ENCODE peak calls at places on chromosome 9, in four cellular contexts. M is aorta, U is GM23338, L is PC-9. G is an unnamed sample. For H3K4me1, the result is how much of the 10 kb centered on the place peaks cover.

GRCh38 chr9:104780796-104781395 is 17.0 kb downstream of the NIPSNAP3B start:
- DNase-seq in M (no peak), U (peak), L (no peak), G (no peak)

GRCh38 chr9:131679261-131680020 is 60.4 kb downstream of the RAPGEF1 start:
- DNase-seq in M (no peak), U (no peak), L (no peak), G (no peak)

GRCh38 chr9:24590432-24590831 is 44.7 kb upstream of the IZUMO3 start:
- DNase-seq in M (no peak), U (no peak), L (no peak), G (no peak)

GRCh38 chr9:78130004-78130403 is 98.4 kb upstream of the GNAQ start:
- DNase-seq in M (no peak), U (peak), L (no peak), G (no peak)

GRCh38 chr9:5630038-5630507 is 1.2 kb downstream of the RIC1 start:
- DNase-seq in M (no peak), U (peak), L (no peak), G (no peak)

GRCh38 chr9:123216387-123216786 is 52.0 kb downstream of the STRBP start:
- DNase-seq in M (no peak), U (no peak), L (no peak), G (no peak)

GRCh38 chr9:2018764-2019548 is 3.8 kb downstream of the SMARCA2 start:
- DNase-seq in M (no peak), U (peak), L (no peak), G (no peak)

GRCh38 chr9:86892576-86892975 is 54.7 kb downstream of the GAS1 start:
- DNase-seq in M (no peak), U (no peak), L (no peak), G (no peak)

GRCh38 chr9:99299214-99300102 is 77.4 kb downstream of the SEC61B start:
- DNase-seq in M (no peak), U (no peak), L (no peak), G (no peak)

GRCh38 chr9:109843651-109844050 is 63.7 kb downstream of the PALM2AKAP2 start:
- DNase-seq in M (peak), U (no peak), L (no peak), G (peak)

GRCh38 chr9:87607859-87608258 is 110.2 kb downstream of the DAPK1 start:
- DNase-seq in M (no peak), U (no peak), L (no peak), G (no peak)

GRCh38 chr9:23851024-23851629 is 25.1 kb upstream of the ELAVL2 start:
- DNase-seq in M (no peak), U (peak), L (no peak), G (no peak)

GRCh38 chr9:35518212-35518917 is 28.5 kb downstream of the RUSC2 start:
- DNase-seq in M (no peak), U (peak), L (peak), G (no peak)

GRCh38 chr9:35517552-35518211 is 27.8 kb downstream of the RUSC2 start:
- DNase-seq in M (no peak), U (no peak), L (no peak), G (no peak)

GRCh38 chr9:35517136-35517535 is 27.2 kb downstream of the RUSC2 start:
- DNase-seq in M (no peak), U (no peak), L (no peak), G (no peak)

GRCh38 chr9:35515766-35516165 is 25.9 kb downstream of the RUSC2 start:
- DNase-seq in M (no peak), U (no peak), L (peak), G (no peak)

DNA sequence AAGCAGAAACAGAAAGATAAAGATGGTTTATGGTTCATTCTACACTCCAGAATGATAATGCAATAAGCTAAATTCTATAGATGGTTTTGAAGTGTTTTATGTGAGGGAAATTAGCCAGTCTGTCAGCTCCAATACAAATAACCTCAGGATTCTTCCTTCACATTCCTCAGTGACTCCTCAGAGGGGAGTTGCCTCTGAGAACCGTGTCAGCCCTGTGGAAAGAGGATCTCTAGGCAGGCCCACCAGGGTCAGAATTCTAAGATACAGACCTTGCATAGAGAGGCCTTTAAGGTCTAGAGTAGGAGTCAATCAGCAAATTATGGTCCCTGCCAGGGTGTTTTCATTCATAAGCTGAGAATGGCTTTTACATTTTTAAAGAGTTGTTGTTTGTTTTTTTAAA is 26.6 kb downstream of the RUSC2 start:
- DNase-seq in M (no peak), U (peak), L (peak), G (no peak)
- H3K4me1 ChIP-seq in M (under half), U (under half), L (half or more), G (half or more)

GRCh38 chr9:94915476-94916450 is 189.3 kb downstream of the AOPEP start:
- DNase-seq in M (no peak), U (no peak), L (no peak), G (no peak)
- H3K4me1 ChIP-seq in M (under half), U (under half), L (half or more), G (half or more)

GRCh38 chr9:114803459-114803858 is 2.4 kb downstream of the TNFSF15 start:
- DNase-seq in M (no peak), U (peak), L (no peak), G (peak)
- H3K4me1 ChIP-seq in M (under half), U (under half), L (half or more), G (under half)

GRCh38 chr9:129220771-129221170 is 42.7 kb upstream of the IER5L start:
- DNase-seq in M (no peak), U (no peak), L (no peak), G (no peak)
- H3K4me1 ChIP-seq in M (under half), U (under half), L (under half), G (under half)

GRCh38 chr9:75953218-75953617 is 62.7 kb downstream of the PCSK5 start:
- DNase-seq in M (no peak), U (no peak), L (no peak), G (no peak)
- H3K4me1 ChIP-seq in M (under half), U (under half), L (under half), G (under half)

GRCh38 chr9:35140097-35140496 is 21.7 kb upstream of the UNC13B start:
- DNase-seq in M (no peak), U (no peak), L (no peak), G (no peak)

GRCh38 chr9:35142037-35142436 is 19.8 kb upstream of the UNC13B start:
- DNase-seq in M (no peak), U (no peak), L (no peak), G (no peak)

GRCh38 chr9:35134920-35135319 is 19.3 kb upstream of the ATOSB start:
- DNase-seq in M (no peak), U (no peak), L (no peak), G (no peak)

GRCh38 chr9:35135988-35136387 is 20.3 kb upstream of the ATOSB start:
- DNase-seq in M (no peak), U (no peak), L (no peak), G (no peak)

GRCh38 chr9:35136866-35137265 is 21.2 kb upstream of the ATOSB start:
- DNase-seq in M (no peak), U (no peak), L (no peak), G (no peak)
- H3K4me1 ChIP-seq in M (under half), U (under half), L (under half), G (under half)

GRCh38 chr9:130197888-130198287 is 25.7 kb downstream of the NCS1 start:
- DNase-seq in M (no peak), U (no peak), L (no peak), G (no peak)
- H3K4me1 ChIP-seq in M (under half), U (under half), L (under half), G (under half)

GRCh38 chr9:114446672-114447450 is 58.4 kb downstream of the WHRN start:
- DNase-seq in M (no peak), U (no peak), L (no peak), G (no peak)
- H3K4me1 ChIP-seq in M (under half), U (under half), L (under half), G (under half)

DNA sequence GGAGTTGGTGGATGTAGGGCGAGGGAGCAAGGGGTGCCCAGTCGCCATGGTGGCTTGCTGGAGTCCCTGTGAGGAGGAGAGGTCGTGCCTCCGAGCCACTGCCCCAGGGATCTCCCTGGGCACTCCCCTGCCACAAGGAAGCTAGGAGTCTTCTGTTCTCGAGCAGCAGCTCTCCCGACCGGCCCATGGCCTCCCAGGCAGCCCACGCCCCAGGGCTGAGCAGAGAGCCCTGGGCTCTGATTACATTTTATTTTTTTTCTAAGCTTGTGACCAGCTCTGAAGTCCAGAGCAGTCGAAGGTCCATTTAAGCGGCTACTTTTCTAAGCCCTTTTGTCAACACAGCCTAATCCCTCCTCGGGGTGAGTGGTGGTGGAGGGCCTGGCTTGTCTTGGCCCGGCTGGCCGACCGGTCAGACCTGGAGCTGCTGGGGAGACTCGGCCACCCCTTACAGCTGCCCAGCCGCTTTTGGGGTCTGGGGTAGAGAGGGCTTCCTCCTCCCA is 2.1 kb downstream of the RXRA start:
- DNase-seq in M (peak), U (no peak), L (peak), G (peak)
- H3K4me1 ChIP-seq in M (under half), U (under half), L (under half), G (half or more)